ENCODE peak calls at places on chromosome 18, in six cellular contexts. K is astrocyte, T is ovary, D is mammary epithelial cell, A is psoas muscle, R is OCI-LY7. N is an unnamed sample.

GRCh38 chr18:12376034-12376717 is 851 bp downstream of the AFG3L2 start:
- DNase-seq in R (peak; percentile 30), D (peak; percentile 41), K (no peak), A (peak; percentile 21), T (peak; percentile 53), N (peak; percentile 64)

GRCh38 chr18:42187611-42188378 is 232.8 kb downstream of the PIK3C3 start:
- DNase-seq in A (no peak), T (no peak), D (peak; percentile 55), R (no peak), K (peak; percentile 28), N (no peak)

GRCh38 chr18:21071071-21071470 is 40.5 kb downstream of the ROCK1 start:
- DNase-seq in R (no peak), K (no peak), D (no peak), A (no peak), T (no peak), N (no peak)

GRCh38 chr18:49030138-49030537 is 79.4 kb upstream of the SMAD7 start:
- DNase-seq in D (no peak), T (no peak), A (no peak), K (no peak), R (no peak), N (no peak)

GRCh38 chr18:11110509-11110908 is 38.9 kb downstream of the PIEZO2 start:
- DNase-seq in T (no peak), K (no peak), A (no peak), R (no peak), D (no peak), N (no peak)

GRCh38 chr18:70221911-70222278 is 16.4 kb upstream of the RTTN start:
- DNase-seq in T (no peak), R (no peak), A (no peak), D (no peak), K (no peak), N (no peak)

GRCh38 chr18:63297678-63298392 is 21.7 kb downstream of the BCL2 start:
- DNase-seq in R (no peak), D (no peak), T (no peak), K (peak; percentile 7), A (no peak), N (peak; percentile 36)

GRCh38 chr18:48910972-48911545 is 39.7 kb downstream of the SMAD7 start:
- DNase-seq in T (no peak), D (no peak), R (no peak), K (no peak), A (no peak), N (no peak)

GRCh38 chr18:41513438-41513837 is 441.6 kb upstream of the PIK3C3 start:
- DNase-seq in D (no peak), A (no peak), T (no peak), R (no peak), K (no peak), N (no peak)

GRCh38 chr18:68796936-68797690 is 767 bp upstream of the CCDC102B start:
- DNase-seq in A (no peak), R (no peak), K (peak; percentile 74), T (no peak), D (no peak), N (peak; percentile 64)

GRCh38 chr18:36519358-36519757 is 221.8 kb downstream of the FHOD3 start:
- DNase-seq in K (peak; percentile 69), D (no peak), T (no peak), R (no peak), A (no peak), N (no peak)

GRCh38 chr18:26702023-26702422 is 153.7 kb upstream of the KCTD1 start:
- DNase-seq in K (no peak), R (no peak), D (no peak), A (no peak), T (no peak), N (no peak)

GRCh38 chr18:79644006-79644665 is 35.5 kb upstream of the CTDP1 start:
- DNase-seq in T (peak; percentile 73), R (peak; percentile 70), K (no peak), D (peak; percentile 32), A (peak; percentile 53), N (peak; percentile 86)

GRCh38 chr18:2917255-2918047 is 70.6 kb downstream of the EMILIN2 start:
- DNase-seq in R (peak; percentile 90), K (no peak), A (no peak), T (no peak), D (no peak), N (no peak)

GRCh38 chr18:30889582-30890301 is 152.8 kb downstream of the DSC3 start:
- DNase-seq in A (no peak), K (peak; percentile 4), D (peak; percentile 16), T (no peak), R (peak; percentile 0), N (no peak)

GRCh38 chr18:33757037-33757436 is 179.0 kb downstream of the ASXL3 start:
- DNase-seq in D (peak; percentile 14), A (no peak), K (peak; percentile 73), T (no peak), R (no peak), N (no peak)

GRCh38 chr18:59681521-59682004 is 15.7 kb downstream of the CCBE1 start:
- DNase-seq in T (no peak), D (no peak), K (no peak), R (no peak), A (no peak), N (no peak)

DNA sequence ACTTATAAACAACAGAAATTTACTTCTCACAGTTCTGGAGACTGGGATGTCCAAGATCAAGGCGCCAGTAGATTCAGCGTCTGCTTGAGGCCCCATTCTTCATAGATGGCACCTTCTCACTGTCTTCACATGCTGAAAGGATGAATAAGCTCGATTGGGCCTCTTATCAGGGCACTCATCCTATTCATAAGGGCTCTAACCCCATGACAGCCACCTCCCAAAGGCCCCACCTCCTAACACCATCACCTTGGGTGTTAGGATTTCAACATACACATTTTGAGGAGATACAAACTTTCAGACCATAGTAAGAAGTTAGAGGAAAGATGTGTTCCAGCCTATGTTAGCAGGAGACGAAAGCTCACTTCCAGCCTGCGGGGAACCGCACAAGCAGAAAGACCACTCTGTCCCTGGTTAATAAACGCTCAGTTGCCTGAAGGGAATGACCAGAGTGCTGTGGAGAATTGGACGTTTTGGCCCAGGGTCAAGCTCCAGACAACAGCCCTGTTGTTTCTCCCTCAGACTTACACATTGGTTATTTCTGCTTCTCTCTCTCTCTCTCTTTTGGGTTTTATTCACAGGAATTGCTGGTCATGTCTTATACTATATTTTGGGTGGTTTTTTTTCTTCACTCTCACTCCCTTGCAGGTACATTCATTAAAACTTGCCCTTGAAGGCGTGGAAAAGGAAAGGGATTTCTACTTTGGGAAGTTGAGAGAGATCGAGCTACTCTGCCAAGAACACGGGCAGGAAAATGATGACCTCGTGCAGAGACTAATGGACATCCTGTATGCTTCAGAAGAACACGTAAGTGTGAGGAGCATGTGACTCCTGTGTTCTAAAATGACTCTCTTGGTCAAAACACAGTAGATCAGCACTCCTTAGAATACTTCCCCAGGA is 90.4 kb downstream of the MAPRE2 start:
- DNase-seq in K (no peak), A (no peak), R (no peak), T (no peak), D (no peak), N (peak; percentile 61)
- H3K4me1 ChIP-seq in K (no peaks in the 10 kb centered on the region), A (peaks cover 12% of the 10 kb centered on the region), R (peaks cover 4% of the 10 kb centered on the region), T (no peaks in the 10 kb centered on the region), D (no peaks in the 10 kb centered on the region), N (peaks cover 13% of the 10 kb centered on the region)

GRCh38 chr18:28039078-28039477 is 137.9 kb downstream of the CDH2 start:
- DNase-seq in T (no peak), R (no peak), D (peak; percentile 3), K (peak; percentile 74), A (no peak), N (no peak)

GRCh38 chr18:28040720-28041119 is 136.2 kb downstream of the CDH2 start:
- DNase-seq in K (no peak), A (no peak), R (no peak), T (no peak), D (no peak), N (no peak)

GRCh38 chr18:28040216-28040615 is 136.7 kb downstream of the CDH2 start:
- DNase-seq in R (no peak), K (no peak), A (no peak), D (no peak), T (no peak), N (no peak)

GRCh38 chr18:28034567-28034966 is 142.4 kb downstream of the CDH2 start:
- DNase-seq in K (no peak), T (no peak), D (no peak), A (no peak), R (no peak), N (no peak)

DNA sequence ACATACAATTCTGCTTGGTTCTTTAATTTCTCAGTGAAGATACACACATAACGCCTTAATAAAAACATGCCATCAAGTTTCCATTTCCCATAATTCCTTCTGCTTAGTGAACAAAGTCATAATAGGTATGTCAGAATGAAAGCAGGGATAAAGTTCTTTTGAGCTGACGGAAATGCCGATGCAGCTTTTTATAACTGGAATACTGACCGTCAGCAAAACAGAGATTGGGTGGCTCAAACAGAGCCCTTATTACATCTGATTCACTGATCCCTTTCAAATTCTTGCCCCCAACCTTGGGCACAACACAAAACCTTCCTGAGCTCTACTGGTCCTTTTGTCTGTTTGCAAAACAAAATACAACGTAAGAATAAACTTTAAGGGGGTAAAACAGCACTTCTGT is 140.4 kb downstream of the CDH2 start:
- DNase-seq in A (no peak), T (no peak), K (peak; percentile 47), D (no peak), R (no peak), N (no peak)
- H3K4me1 ChIP-seq in A (no peaks in the 10 kb centered on the region), T (no peaks in the 10 kb centered on the region), K (peaks cover 49% of the 10 kb centered on the region), D (no peaks in the 10 kb centered on the region), R (no peaks in the 10 kb centered on the region), N (peaks cover 3% of the 10 kb centered on the region)

GRCh38 chr18:50651334-50651733 is 91.4 kb downstream of the MAPK4 start:
- DNase-seq in K (no peak), R (no peak), D (peak; percentile 48), A (no peak), T (no peak), N (no peak)
- H3K4me1 ChIP-seq in K (no peaks in the 10 kb centered on the region), R (no peaks in the 10 kb centered on the region), D (peaks cover 3% of the 10 kb centered on the region), A (peaks cover 13% of the 10 kb centered on the region), T (peaks cover 7% of the 10 kb centered on the region), N (peaks cover 14% of the 10 kb centered on the region)

GRCh38 chr18:75269140-75269676 is 58.6 kb downstream of the TSHZ1 start:
- DNase-seq in K (no peak), T (no peak), A (no peak), D (no peak), R (no peak), N (no peak)

GRCh38 chr18:75269696-75270095 is 59.1 kb downstream of the TSHZ1 start:
- DNase-seq in T (no peak), D (no peak), A (no peak), R (no peak), K (no peak), N (no peak)

GRCh38 chr18:75265872-75266271 is 55.3 kb downstream of the TSHZ1 start:
- DNase-seq in K (no peak), R (no peak), A (no peak), T (no peak), D (no peak), N (no peak)

GRCh38 chr18:75268206-75268605 is 57.6 kb downstream of the TSHZ1 start:
- DNase-seq in D (no peak), T (no peak), K (no peak), R (no peak), A (no peak), N (no peak)

DNA sequence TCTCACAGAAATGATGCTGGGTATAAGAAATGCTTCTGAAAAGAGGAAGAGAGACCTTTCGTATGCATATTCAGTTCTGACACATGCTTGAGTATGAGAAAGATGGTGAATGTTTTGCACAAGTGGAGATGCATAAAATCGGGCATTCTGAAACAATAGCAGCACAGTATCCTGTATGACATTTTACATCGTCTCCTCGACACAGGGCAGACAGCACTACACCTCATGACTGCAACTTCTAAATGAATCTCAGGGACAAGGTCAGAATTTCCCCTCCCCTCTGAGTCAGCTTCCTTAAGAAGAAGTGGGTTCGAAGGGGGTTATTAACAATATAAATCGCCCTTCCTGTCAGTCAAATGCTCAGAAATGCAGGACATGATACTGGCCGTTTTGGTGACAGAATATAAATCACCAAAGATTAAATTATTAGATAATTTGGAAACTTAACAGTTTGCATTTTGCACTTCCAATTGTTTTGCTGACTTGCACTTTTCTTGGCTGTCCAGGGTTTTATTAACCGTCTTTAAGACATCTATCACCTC is 57.1 kb downstream of the TSHZ1 start:
- DNase-seq in D (no peak), K (no peak), T (no peak), R (no peak), A (no peak), N (no peak)
- H3K4me1 ChIP-seq in D (no peaks in the 10 kb centered on the region), K (no peaks in the 10 kb centered on the region), T (peaks cover 10% of the 10 kb centered on the region), R (no peaks in the 10 kb centered on the region), A (peaks cover 42% of the 10 kb centered on the region), N (no peaks in the 10 kb centered on the region)

N was measured in right cardiac atrium.